ENCODE peak calls at places on chromosomes 12 and 14, in four cellular contexts. One of them, this sample, is unnamed.

GRCh38 chr12:110351119-110351518 is 52.4 kb downstream of the ANAPC7 start:
- DNase-seq in psoas muscle: no peak
- DNase-seq in GM20000: no peak
- DNase-seq in colonic mucosa: no peak
- DNase-seq in this sample: no peak

GRCh38 chr12:58313091-58313855 is 371.9 kb downstream of the ATP23 start:
- DNase-seq in GM20000: no peak
- DNase-seq in colonic mucosa: no peak
- DNase-seq in psoas muscle: no peak
- DNase-seq in this sample: no peak

GRCh38 chr12:3047961-3048360 is 29.2 kb upstream of the TSPAN9 start:
- DNase-seq in colonic mucosa: no peak
- DNase-seq in GM20000: no peak
- DNase-seq in psoas muscle: no peak
- DNase-seq in this sample: no peak

GRCh38 chr12:66803972-66804371 is 125.1 kb upstream of the GRIP1 start:
- DNase-seq in GM20000: no peak
- DNase-seq in psoas muscle: no peak
- DNase-seq in colonic mucosa: no peak
- DNase-seq in this sample: no peak

GRCh38 chr14:102442241-102443211 is 67.0 kb downstream of the ANKRD9 start:
- DNase-seq in GM20000: no peak
- DNase-seq in colonic mucosa: peak
- DNase-seq in psoas muscle: peak
- DNase-seq in this sample: no peak

GRCh38 chr14:61110683-61111082 is 129.6 kb downstream of the SLC38A6 start:
- DNase-seq in colonic mucosa: no peak
- DNase-seq in GM20000: no peak
- DNase-seq in psoas muscle: no peak
- DNase-seq in this sample: no peak

GRCh38 chr12:91074851-91075250 is 17.0 kb upstream of the KERA start:
- DNase-seq in GM20000: no peak
- DNase-seq in colonic mucosa: no peak
- DNase-seq in psoas muscle: no peak
- DNase-seq in this sample: no peak

GRCh38 chr14:44404021-44404420 is 103.1 kb downstream of the FSCB start:
- DNase-seq in colonic mucosa: no peak
- DNase-seq in psoas muscle: no peak
- DNase-seq in GM20000: no peak
- DNase-seq in this sample: peak

GRCh38 chr12:90940872-90941499 is 14.0 kb downstream of the CCER1 start:
- DNase-seq in psoas muscle: no peak
- DNase-seq in colonic mucosa: no peak
- DNase-seq in GM20000: no peak
- DNase-seq in this sample: peak

GRCh38 chr12:72632286-72632685 is 360.1 kb downstream of the TRHDE start:
- DNase-seq in psoas muscle: no peak
- DNase-seq in colonic mucosa: no peak
- DNase-seq in GM20000: no peak
- DNase-seq in this sample: no peak

GRCh38 chr12:106107566-106107965 is 31.2 kb downstream of the NUAK1 start:
- DNase-seq in colonic mucosa: no peak
- DNase-seq in GM20000: no peak
- DNase-seq in psoas muscle: no peak
- DNase-seq in this sample: no peak

GRCh38 chr12:106106892-106107291 is 31.9 kb downstream of the NUAK1 start:
- DNase-seq in psoas muscle: no peak
- DNase-seq in GM20000: no peak
- DNase-seq in colonic mucosa: peak
- DNase-seq in this sample: no peak

GRCh38 chr12:106109168-106109910 is 29.4 kb downstream of the NUAK1 start:
- DNase-seq in colonic mucosa: no peak
- DNase-seq in GM20000: no peak
- DNase-seq in psoas muscle: no peak
- DNase-seq in this sample: no peak

GRCh38 chr12:106106129-106106566 is 32.6 kb downstream of the NUAK1 start:
- DNase-seq in psoas muscle: no peak
- DNase-seq in colonic mucosa: no peak
- DNase-seq in GM20000: no peak
- DNase-seq in this sample: no peak

DNA sequence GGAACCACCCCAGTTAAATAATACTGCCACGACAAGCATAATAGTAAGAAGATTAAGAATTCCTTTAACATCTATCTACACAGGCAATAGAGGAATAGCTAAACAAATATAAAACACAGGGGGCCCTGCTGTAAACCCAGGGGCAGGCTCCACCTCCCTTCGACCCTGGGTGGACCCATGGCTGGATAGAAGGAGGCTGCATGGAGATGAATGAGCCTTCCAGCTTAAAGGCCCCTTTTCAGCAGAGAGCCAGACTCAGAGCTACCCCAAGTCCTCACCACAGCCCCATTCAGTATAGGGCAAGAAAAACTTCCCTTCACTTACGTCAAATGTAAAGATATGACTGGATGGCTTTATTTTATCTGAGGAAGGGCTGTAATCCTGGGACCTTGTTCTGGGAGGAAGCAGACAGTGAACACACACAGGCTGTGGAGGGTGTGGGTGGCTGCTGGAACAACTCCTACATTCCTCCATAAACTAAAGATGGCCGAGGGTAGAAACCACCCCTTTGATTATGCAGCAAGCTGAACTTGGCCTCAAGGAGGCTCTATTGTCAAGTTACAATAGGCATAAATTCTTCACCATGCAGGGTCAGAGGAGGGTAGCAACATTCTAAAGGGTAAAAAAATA is 30.5 kb downstream of the NUAK1 start:
- DNase-seq in colonic mucosa: peak
- DNase-seq in GM20000: no peak
- DNase-seq in psoas muscle: no peak
- DNase-seq in this sample: no peak
- TF ChIP-seq CTCF in colonic mucosa: no peak
- TF ChIP-seq CTCF in GM20000: no peak
- TF ChIP-seq CTCF in psoas muscle: no peak
- TF ChIP-seq CTCF in this sample: peak

DNA sequence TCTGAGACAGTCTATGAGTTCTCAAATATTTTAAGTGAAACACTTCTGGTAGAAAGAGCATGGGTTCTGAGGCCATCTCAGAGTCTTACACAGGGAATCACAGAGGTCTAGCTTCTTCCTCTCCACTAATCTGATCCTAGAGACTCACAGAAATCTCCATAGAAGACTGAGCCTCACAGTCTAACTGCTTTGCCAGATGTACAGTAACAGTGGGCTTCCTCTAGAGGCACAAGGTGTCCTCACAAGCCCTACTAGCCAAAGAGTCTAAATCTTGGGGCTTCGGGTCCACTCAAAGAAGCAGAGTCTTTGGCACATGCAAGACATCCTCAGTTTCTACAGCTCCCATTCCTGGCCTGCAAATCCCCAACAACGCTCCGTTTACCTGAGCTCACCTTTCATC is 14.1 kb downstream of the OR6J1 start:
- DNase-seq in psoas muscle: no peak
- DNase-seq in GM20000: no peak
- DNase-seq in colonic mucosa: no peak
- DNase-seq in this sample: no peak
- TF ChIP-seq CTCF in psoas muscle: no peak
- TF ChIP-seq CTCF in GM20000: no peak
- TF ChIP-seq CTCF in colonic mucosa: no peak
- TF ChIP-seq CTCF in this sample: no peak

GRCh38 chr14:91354979-91355685 is 62.5 kb downstream of the CCDC88C start:
- DNase-seq in psoas muscle: no peak
- DNase-seq in GM20000: no peak
- DNase-seq in colonic mucosa: peak
- DNase-seq in this sample: no peak
- TF ChIP-seq CTCF in psoas muscle: no peak
- TF ChIP-seq CTCF in GM20000: peak
- TF ChIP-seq CTCF in colonic mucosa: peak
- TF ChIP-seq CTCF in this sample: peak

DNA sequence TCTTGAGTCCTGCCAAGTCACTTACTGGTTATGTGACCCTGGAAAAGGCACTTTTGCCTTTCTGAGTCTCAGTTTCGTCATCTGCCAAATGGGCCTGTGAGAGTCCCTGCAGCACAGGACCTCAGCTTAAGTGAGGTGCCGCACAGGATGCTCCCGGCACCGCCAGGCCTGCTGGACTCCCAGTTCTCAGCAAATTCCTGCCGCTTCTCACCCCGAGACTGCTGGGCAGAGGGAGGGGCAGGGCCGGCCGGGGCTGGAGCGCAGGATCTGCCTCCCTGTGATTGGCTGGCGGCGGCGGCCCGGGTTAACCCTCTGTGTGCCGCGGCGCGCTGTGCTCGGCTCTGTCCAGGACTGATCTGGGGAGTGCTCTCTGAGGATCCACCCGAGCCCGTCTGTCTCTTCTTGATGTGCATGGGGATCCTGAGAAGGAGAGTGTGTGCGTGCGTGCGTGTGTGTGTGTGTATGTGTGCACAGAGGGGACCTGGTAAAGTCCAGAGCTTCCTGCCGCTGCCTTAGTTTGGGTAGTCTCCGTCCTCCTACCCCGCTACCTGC is 8.6 kb downstream of the SETD1B start:
- DNase-seq in psoas muscle: peak
- DNase-seq in colonic mucosa: peak
- DNase-seq in GM20000: peak
- DNase-seq in this sample: no peak
- TF ChIP-seq CTCF in psoas muscle: peak
- TF ChIP-seq CTCF in colonic mucosa: peak
- TF ChIP-seq CTCF in GM20000: no peak
- TF ChIP-seq CTCF in this sample: no peak

GRCh38 chr12:64352181-64352580 is 38.4 kb downstream of the C12orf56 start:
- DNase-seq in colonic mucosa: no peak
- DNase-seq in GM20000: no peak
- DNase-seq in psoas muscle: no peak
- DNase-seq in this sample: no peak
- TF ChIP-seq CTCF in colonic mucosa: no peak
- TF ChIP-seq CTCF in GM20000: no peak
- TF ChIP-seq CTCF in psoas muscle: no peak
- TF ChIP-seq CTCF in this sample: no peak

GRCh38 chr14:40222996-40223395 is 790.8 kb upstream of the FBXO33 start:
- DNase-seq in psoas muscle: no peak
- DNase-seq in colonic mucosa: no peak
- DNase-seq in GM20000: no peak
- DNase-seq in this sample: no peak
- TF ChIP-seq CTCF in psoas muscle: no peak
- TF ChIP-seq CTCF in colonic mucosa: no peak
- TF ChIP-seq CTCF in GM20000: no peak
- TF ChIP-seq CTCF in this sample: no peak